ENCODE peak calls at places on chromosomes 11 and 22, in four cellular contexts. One of them, this sample, is unnamed.

GRCh38 chr11:46490576-46491100 is 99.1 kb upstream of the CHRM4 start:
- DNase-seq in K562: no peak
- DNase-seq in A549: no peak
- DNase-seq in HepG2: no peak
- DNase-seq in this sample: no peak

GRCh38 chr22:45878051-45878764 is 98.8 kb downstream of the WNT7B start:
- DNase-seq in K562: no peak
- DNase-seq in A549: no peak
- DNase-seq in HepG2: no peak
- DNase-seq in this sample: no peak

GRCh38 chr11:68904458-68904847 is 762 bp downstream of the IGHMBP2 start:
- DNase-seq in K562: no peak
- DNase-seq in A549: no peak
- DNase-seq in HepG2: no peak
- DNase-seq in this sample: no peak

GRCh38 chr22:29617922-29618629 is 14.6 kb downstream of the NF2 start:
- DNase-seq in K562: no peak
- DNase-seq in A549: no peak
- DNase-seq in HepG2: no peak
- DNase-seq in this sample: no peak

GRCh38 chr11:70579376-70579955 is 181.1 kb downstream of the CTTN start:
- DNase-seq in K562: no peak
- DNase-seq in A549: no peak
- DNase-seq in HepG2: no peak
- DNase-seq in this sample: no peak

GRCh38 chr22:30305519-30305905 is 16.2 kb upstream of the CASTOR1 start:
- DNase-seq in K562: no peak
- DNase-seq in A549: no peak
- DNase-seq in HepG2: no peak
- DNase-seq in this sample: no peak

GRCh38 chr22:37485006-37485713 is 1.0 kb downstream of the MFNG start:
- DNase-seq in K562: no peak
- DNase-seq in A549: no peak
- DNase-seq in HepG2: no peak
- DNase-seq in this sample: no peak

GRCh38 chr11:68051191-68052136 is 12.6 kb downstream of the TCIRG1 start:
- DNase-seq in K562: no peak
- DNase-seq in A549: peak
- DNase-seq in HepG2: no peak
- DNase-seq in this sample: no peak

GRCh38 chr11:47938791-47939560 is 41.4 kb upstream of the PTPRJ start:
- DNase-seq in K562: no peak
- DNase-seq in A549: no peak
- DNase-seq in HepG2: no peak
- DNase-seq in this sample: no peak

GRCh38 chr11:88689548-88690240 is 352.2 kb upstream of the CTSC start:
- DNase-seq in K562: no peak
- DNase-seq in A549: no peak
- DNase-seq in HepG2: no peak
- DNase-seq in this sample: no peak

GRCh38 chr11:43685483-43685882 is 4.9 kb downstream of the HSD17B12 start:
- DNase-seq in K562: no peak
- DNase-seq in A549: no peak
- DNase-seq in HepG2: no peak
- DNase-seq in this sample: no peak

GRCh38 chr11:13337986-13338436 is 60.4 kb downstream of the BMAL1 start:
- DNase-seq in K562: no peak
- DNase-seq in A549: peak
- DNase-seq in HepG2: no peak
- DNase-seq in this sample: no peak

GRCh38 chr22:41499624-41500280 is 30.8 kb downstream of the ACO2 start:
- DNase-seq in K562: no peak
- DNase-seq in A549: no peak
- DNase-seq in HepG2: no peak
- DNase-seq in this sample: no peak

GRCh38 chr22:44906248-44906936 is 103.4 kb downstream of the PHF21B start:
- DNase-seq in K562: no peak
- DNase-seq in A549: no peak
- DNase-seq in HepG2: no peak
- DNase-seq in this sample: no peak

GRCh38 chr22:28983788-28984441 is 77.7 kb downstream of the C22orf31 start:
- DNase-seq in K562: no peak
- DNase-seq in A549: no peak
- DNase-seq in HepG2: no peak
- DNase-seq in this sample: no peak

GRCh38 chr11:36056160-36056751 is 112.4 kb downstream of the LDLRAD3 start:
- DNase-seq in K562: peak
- DNase-seq in A549: peak
- DNase-seq in HepG2: no peak
- DNase-seq in this sample: peak

GRCh38 chr11:30992513-30992849 is 377.1 kb downstream of the DCDC1 start:
- DNase-seq in K562: no peak
- DNase-seq in A549: peak
- DNase-seq in HepG2: peak
- DNase-seq in this sample: no peak

GRCh38 chr22:39474351-39474991 is 17.7 kb downstream of the MGAT3 start:
- DNase-seq in K562: no peak
- DNase-seq in A549: no peak
- DNase-seq in HepG2: no peak
- DNase-seq in this sample: peak

GRCh38 chr11:70536051-70536877 is 137.9 kb downstream of the CTTN start:
- DNase-seq in K562: no peak
- DNase-seq in A549: no peak
- DNase-seq in HepG2: no peak
- DNase-seq in this sample: no peak

GRCh38 chr11:73382747-73383146 is 6.5 kb downstream of the RELT start:
- DNase-seq in K562: no peak
- DNase-seq in A549: no peak
- DNase-seq in HepG2: no peak
- DNase-seq in this sample: no peak

GRCh38 chr11:73667906-73668305 is 21.5 kb downstream of the PLEKHB1 start:
- DNase-seq in K562: no peak
- DNase-seq in A549: no peak
- DNase-seq in HepG2: no peak
- DNase-seq in this sample: no peak

GRCh38 chr11:111526501-111526900 is 11.9 kb downstream of the HOATZ start:
- DNase-seq in K562: no peak
- DNase-seq in A549: peak
- DNase-seq in HepG2: no peak
- DNase-seq in this sample: no peak

GRCh38 chr11:19817870-19818269 is 105.2 kb downstream of the NAV2 start:
- DNase-seq in K562: no peak
- DNase-seq in A549: no peak
- DNase-seq in HepG2: no peak
- DNase-seq in this sample: peak

GRCh38 chr11:12853652-12854296 is 155.3 kb upstream of the RASSF10 start:
- DNase-seq in K562: peak
- DNase-seq in A549: no peak
- DNase-seq in HepG2: no peak
- DNase-seq in this sample: no peak

GRCh38 chr11:92501346-92501745 is 276.7 kb downstream of the FAT3 start:
- DNase-seq in K562: no peak
- DNase-seq in A549: no peak
- DNase-seq in HepG2: no peak
- DNase-seq in this sample: no peak

GRCh38 chr11:100152751-100153150 is 534.3 kb upstream of the ARHGAP42 start:
- DNase-seq in K562: no peak
- DNase-seq in A549: no peak
- DNase-seq in HepG2: no peak
- DNase-seq in this sample: no peak

GRCh38 chr11:1803246-1803645 is 31.5 kb upstream of the SYT8 start:
- DNase-seq in K562: no peak
- DNase-seq in A549: no peak
- DNase-seq in HepG2: no peak
- DNase-seq in this sample: no peak

GRCh38 chr11:76629853-76630599 is 40.5 kb downstream of the LRRC32 start:
- DNase-seq in K562: no peak
- DNase-seq in A549: no peak
- DNase-seq in HepG2: no peak
- DNase-seq in this sample: no peak

GRCh38 chr11:118606844-118607228 is 579 bp upstream of the PHLDB1 start:
- DNase-seq in K562: no peak
- DNase-seq in A549: no peak
- DNase-seq in HepG2: no peak
- DNase-seq in this sample: no peak

GRCh38 chr22:26239561-26239960 is 70.3 kb downstream of the SEZ6L start:
- DNase-seq in K562: no peak
- DNase-seq in A549: no peak
- DNase-seq in HepG2: no peak
- DNase-seq in this sample: no peak

GRCh38 chr11:67542169-67542568 is 18.9 kb upstream of the CABP2 start:
- DNase-seq in K562: no peak
- DNase-seq in A549: no peak
- DNase-seq in HepG2: no peak
- DNase-seq in this sample: no peak

GRCh38 chr22:22593964-22594656 is 35.0 kb upstream of the PRAME start:
- DNase-seq in K562: peak
- DNase-seq in A549: no peak
- DNase-seq in HepG2: peak
- DNase-seq in this sample: peak

GRCh38 chr11:124799384-124800225 is 601 bp downstream of the MSANTD2 start:
- DNase-seq in K562: peak
- DNase-seq in A549: no peak
- DNase-seq in HepG2: no peak
- DNase-seq in this sample: peak

GRCh38 chr11:124798991-124799383 is 1.2 kb downstream of the MSANTD2 start:
- DNase-seq in K562: no peak
- DNase-seq in A549: no peak
- DNase-seq in HepG2: no peak
- DNase-seq in this sample: no peak

GRCh38 chr11:124801636-124802312 is 1.6 kb upstream of the MSANTD2 start:
- DNase-seq in K562: no peak
- DNase-seq in A549: no peak
- DNase-seq in HepG2: no peak
- DNase-seq in this sample: no peak

GRCh38 chr11:124800226-124800929 is at the start of gene MSANTD2:
- DNase-seq in K562: peak
- DNase-seq in A549: peak
- DNase-seq in HepG2: peak
- DNase-seq in this sample: peak

GRCh38 chr11:124801014-124801413 is 808 bp upstream of the MSANTD2 start:
- DNase-seq in K562: no peak
- DNase-seq in A549: no peak
- DNase-seq in HepG2: no peak
- DNase-seq in this sample: no peak
- TF ChIP-seq HMGXB4 in K562: no peak
- TF ChIP-seq HMGXB4 in A549: no peak
- TF ChIP-seq HMGXB4 in HepG2: no peak
- TF ChIP-seq HMGXB4 in this sample: no peak

GRCh38 chr11:122632178-122632824 is 23.2 kb upstream of the UBASH3B start:
- DNase-seq in K562: no peak
- DNase-seq in A549: no peak
- DNase-seq in HepG2: no peak
- DNase-seq in this sample: no peak

GRCh38 chr11:122628691-122629555 is 26.6 kb upstream of the UBASH3B start:
- DNase-seq in K562: peak
- DNase-seq in A549: peak
- DNase-seq in HepG2: peak
- DNase-seq in this sample: peak

GRCh38 chr11:122637538-122637937 is 18.0 kb upstream of the UBASH3B start:
- DNase-seq in K562: no peak
- DNase-seq in A549: no peak
- DNase-seq in HepG2: no peak
- DNase-seq in this sample: no peak

GRCh38 chr11:122634507-122634906 is 21.0 kb upstream of the UBASH3B start:
- DNase-seq in K562: no peak
- DNase-seq in A549: no peak
- DNase-seq in HepG2: no peak
- DNase-seq in this sample: peak

DNA sequence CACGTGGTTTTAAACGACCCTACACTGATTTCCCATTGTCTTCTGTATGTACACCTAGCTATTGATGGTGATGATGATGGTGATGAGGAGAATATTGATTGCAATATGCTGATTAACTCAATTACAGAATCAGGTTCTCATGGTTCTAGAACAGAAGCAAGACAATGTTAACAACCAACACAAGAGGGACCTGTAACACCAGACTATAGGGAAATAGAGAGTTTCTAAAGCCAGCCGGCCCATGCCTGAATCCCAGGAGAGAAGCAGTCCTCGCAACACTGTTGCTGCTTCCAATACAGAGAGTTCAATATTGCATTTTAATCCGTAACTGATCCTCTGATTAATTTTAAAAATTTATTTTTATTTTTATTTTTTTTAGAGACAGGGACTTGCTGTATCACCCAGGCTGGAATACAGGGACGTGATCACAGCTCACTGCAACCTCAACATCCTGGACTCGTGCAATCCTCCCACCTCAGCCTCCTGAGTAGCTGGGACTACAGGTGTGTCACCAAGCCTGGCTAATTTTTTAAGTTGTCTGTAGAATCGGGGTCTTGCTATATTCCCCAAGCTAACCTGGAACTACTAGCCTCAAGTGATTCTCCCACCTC is 22.2 kb upstream of the UBASH3B start:
- DNase-seq in K562: no peak
- DNase-seq in A549: peak
- DNase-seq in HepG2: peak
- DNase-seq in this sample: peak
- TF ChIP-seq HMGXB4 in K562: no peak
- TF ChIP-seq HMGXB4 in A549: no peak
- TF ChIP-seq HMGXB4 in HepG2: no peak
- TF ChIP-seq HMGXB4 in this sample: no peak

DNA sequence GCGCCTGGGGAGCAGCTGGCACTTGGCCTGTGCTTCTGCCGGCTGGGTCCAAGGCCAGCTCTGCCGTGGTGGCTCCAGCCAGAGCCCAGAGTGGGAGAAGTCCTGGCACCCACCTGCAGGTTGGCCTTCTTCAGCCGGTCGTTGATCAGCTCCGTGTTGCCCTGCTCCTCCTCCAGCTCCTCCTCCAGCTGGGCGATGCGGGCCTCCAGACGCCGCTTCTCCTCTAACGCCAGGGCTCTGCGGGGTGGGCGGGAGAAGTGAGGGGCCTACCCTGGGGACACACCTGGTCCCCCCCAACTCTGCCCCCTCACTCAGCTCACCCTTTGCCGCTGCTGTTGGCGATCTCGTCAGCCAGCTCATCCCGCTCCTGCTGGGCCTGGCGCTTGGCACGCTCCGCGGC is 32.6 kb downstream of the APOL1 start:
- DNase-seq in K562: no peak
- DNase-seq in A549: no peak
- DNase-seq in HepG2: no peak
- DNase-seq in this sample: no peak
- TF ChIP-seq HMGXB4 in K562: no peak
- TF ChIP-seq HMGXB4 in A549: no peak
- TF ChIP-seq HMGXB4 in HepG2: no peak
- TF ChIP-seq HMGXB4 in this sample: no peak

GRCh38 chr11:10038916-10039315 is 255.1 kb downstream of the SBF2 start:
- DNase-seq in K562: no peak
- DNase-seq in A549: no peak
- DNase-seq in HepG2: no peak
- DNase-seq in this sample: no peak

GRCh38 chr11:10029386-10030121 is 264.5 kb downstream of the SBF2 start:
- DNase-seq in K562: no peak
- DNase-seq in A549: no peak
- DNase-seq in HepG2: no peak
- DNase-seq in this sample: no peak

GRCh38 chr11:10030122-10030490 is 263.9 kb downstream of the SBF2 start:
- DNase-seq in K562: no peak
- DNase-seq in A549: no peak
- DNase-seq in HepG2: no peak
- DNase-seq in this sample: no peak

GRCh38 chr11:10032991-10033390 is 261.0 kb downstream of the SBF2 start:
- DNase-seq in K562: no peak
- DNase-seq in A549: no peak
- DNase-seq in HepG2: no peak
- DNase-seq in this sample: no peak
- TF ChIP-seq HMGXB4 in K562: no peak
- TF ChIP-seq HMGXB4 in A549: no peak
- TF ChIP-seq HMGXB4 in HepG2: no peak
- TF ChIP-seq HMGXB4 in this sample: no peak